ENCODE peak calls at places on chromosomes 5 and 9, in six cellular contexts. H is activated T-helper 1 cell treated with anti-CD3 and anti-CD28 coated beads, Interleukin-12 subunit alpha, Interleukin-12 subunit beta, Interleukin-2, Interleukin-4 antibody, amounts not matched to agents 30 ng/mL and 10 ng/mL and 1 ng/mL, durations not matched to agents 14 hours and 24 hours and 36 hours; Y is SW480; A is cerebellar cortex; G is progenitor cell of endocrine pancreas; X is frontal cortex. B is an unnamed sample.

GRCh38 chr9:5442400-5443011 is 4.8 kb upstream of the PLGRKT start:
- DNase-seq in X (no peak), G (no peak), H (no peak), Y (peak), A (peak), B (no peak)

GRCh38 chr9:131290767-131291370 is 1.3 kb downstream of the PLPP7 start:
- DNase-seq in H (no peak), G (no peak), A (no peak), X (no peak), Y (no peak), B (no peak)

GRCh38 chr9:112174965-112175795 is at the start of gene SUSD1:
- DNase-seq in Y (peak), G (peak), X (peak), A (no peak), H (peak), B (peak)

GRCh38 chr5:96703384-96703910 is 41.3 kb downstream of the CAST start:
- DNase-seq in G (no peak), A (no peak), H (no peak), Y (no peak), X (peak), B (no peak)

GRCh38 chr9:35757527-35758275 is 3.6 kb upstream of the MSMP start:
- DNase-seq in H (no peak), A (peak), Y (no peak), G (no peak), X (no peak), B (no peak)

GRCh38 chr5:68274847-68275700 is 59.5 kb downstream of the PIK3R1 start:
- DNase-seq in A (no peak), G (no peak), Y (no peak), X (no peak), H (no peak), B (no peak)

GRCh38 chr9:137270929-137271695 is 6.4 kb upstream of the TOR4A start:
- DNase-seq in G (no peak), Y (no peak), H (no peak), X (no peak), A (no peak), B (peak)

GRCh38 chr5:176892663-176893062 is 6.5 kb downstream of the HK3 start:
- DNase-seq in G (peak), H (no peak), X (no peak), A (no peak), Y (no peak), B (no peak)

GRCh38 chr9:119905706-119906105 is 536.5 kb upstream of the BRINP1 start:
- DNase-seq in G (no peak), H (no peak), Y (peak), X (no peak), A (no peak), B (no peak)

GRCh38 chr9:123710299-123710698 is 219.6 kb downstream of the DENND1A start:
- DNase-seq in A (no peak), Y (no peak), X (no peak), G (no peak), H (no peak), B (no peak)

GRCh38 chr9:127526655-127527559 is 75.6 kb downstream of the LRSAM1 start:
- DNase-seq in X (no peak), G (no peak), H (no peak), A (no peak), Y (no peak), B (no peak)

GRCh38 chr9:36671561-36671960 is 98.9 kb downstream of the MELK start:
- DNase-seq in Y (no peak), H (no peak), A (no peak), X (no peak), G (no peak), B (no peak)

GRCh38 chr5:2763533-2763794 is 12.0 kb upstream of the IRX2 start:
- DNase-seq in A (no peak), G (no peak), H (no peak), X (no peak), Y (no peak), B (no peak)

GRCh38 chr5:671459-672328 is 21.5 kb downstream of the TPPP start:
- DNase-seq in G (peak), X (peak), Y (peak), A (peak), H (peak), B (peak)

GRCh38 chr9:371349-371748 is 156.7 kb downstream of the DOCK8 start:
- DNase-seq in A (no peak), X (no peak), Y (no peak), H (no peak), G (no peak), B (no peak)

GRCh38 chr5:67901816-67902496 is 313.6 kb upstream of the PIK3R1 start:
- DNase-seq in A (no peak), H (no peak), Y (no peak), G (no peak), X (no peak), B (no peak)

GRCh38 chr5:79802995-79803394 is 113.4 kb downstream of the CMYA5 start:
- DNase-seq in G (no peak), X (no peak), H (no peak), A (no peak), Y (no peak), B (no peak)

B was measured in kidney.